ENCODE peak calls at places on chromosomes 2 and 18, in eight cellular contexts. J is SK-MEL-5; R is activated CD4-positive, alpha-beta T cell treated with anti-CD3 and anti-CD28 coated beads for 24 hours; A is neural crest cell; G is T-cell; T is EH; C is PC-3; U is occipital lobe. I is an unnamed sample.

GRCh38 chr2:215364157-215365155 is 52.6 kb downstream of the ATIC start:
- DNase-seq in G (no peak), J (no peak), C (no peak), A (no peak), T (peak), R (no peak), U (no peak), I (peak)

GRCh38 chr2:10414591-10414990 is 33.5 kb downstream of the ODC1 start:
- DNase-seq in G (no peak), R (no peak), C (no peak), J (no peak), U (no peak), A (no peak), T (no peak), I (no peak)

GRCh38 chr2:26430826-26431225 is 29.1 kb downstream of the DRC1 start:
- DNase-seq in G (no peak), C (no peak), U (no peak), R (no peak), A (no peak), J (no peak), T (peak), I (no peak)

GRCh38 chr2:122660786-122661634 is 905.6 kb downstream of the TSN start:
- DNase-seq in T (no peak), A (peak), J (no peak), C (no peak), U (no peak), G (no peak), R (no peak), I (peak)

GRCh38 chr2:231256494-231256893 is 58.1 kb downstream of the ARMC9 start:
- DNase-seq in R (no peak), G (no peak), A (no peak), C (no peak), J (no peak), U (no peak), T (no peak), I (no peak)

GRCh38 chr18:21051615-21052014 is 60.0 kb downstream of the ROCK1 start:
- DNase-seq in C (no peak), T (peak), R (no peak), G (no peak), U (no peak), A (no peak), J (no peak), I (no peak)

GRCh38 chr18:11676867-11677266 is 12.2 kb upstream of the GNAL start:
- DNase-seq in G (no peak), A (no peak), U (no peak), J (peak), T (no peak), C (no peak), R (no peak), I (peak)

GRCh38 chr18:37266290-37266689 is 299.3 kb downstream of the CELF4 start:
- DNase-seq in J (peak), R (no peak), U (no peak), T (no peak), G (no peak), C (no peak), A (peak), I (no peak)

GRCh38 chr2:121019756-121020155 is 265.2 kb downstream of the TFCP2L1 start:
- DNase-seq in U (no peak), T (no peak), J (no peak), R (no peak), A (no peak), C (no peak), G (no peak), I (no peak)

GRCh38 chr2:199973703-199974102 is 18.3 kb downstream of the MAIP1 start:
- DNase-seq in U (no peak), C (peak), T (peak), J (peak), R (no peak), A (no peak), G (no peak), I (no peak)

GRCh38 chr18:13364721-13365205 is 146.2 kb downstream of the LDLRAD4 start:
- DNase-seq in T (no peak), U (no peak), G (no peak), A (no peak), R (no peak), C (no peak), J (no peak), I (no peak)

GRCh38 chr2:25335971-25336370 is 5.8 kb downstream of the DNMT3A start:
- DNase-seq in A (no peak), J (no peak), C (no peak), R (no peak), T (no peak), U (no peak), G (no peak), I (no peak)

GRCh38 chr2:55875434-55876135 is 48.0 kb downstream of the EFEMP1 start:
- DNase-seq in U (no peak), C (peak), A (no peak), R (no peak), G (no peak), J (no peak), T (peak), I (no peak)

GRCh38 chr18:49861659-49862058 is 48.3 kb upstream of the ACAA2 start:
- DNase-seq in G (no peak), T (peak), J (peak), A (no peak), C (peak), U (no peak), R (no peak), I (no peak)

GRCh38 chr2:158795110-158795924 is at the start of gene DAPL1:
- DNase-seq in U (no peak), C (no peak), R (no peak), G (no peak), J (no peak), T (no peak), A (no peak), I (no peak)

GRCh38 chr2:47907097-47907781 is 941 bp upstream of the FBXO11 start:
- DNase-seq in J (no peak), U (no peak), G (peak), C (peak), T (peak), R (no peak), A (no peak), I (no peak)